ENCODE peak calls at places on chromosomes 11 and 22, in four cellular contexts. One of them, this sample, is unnamed.

GRCh38 chr11:126334665-126335462 is 20.6 kb upstream of the ST3GAL4 start:
- DNase-seq in H1: no peak
- DNase-seq in K562: no peak
- DNase-seq in HepG2: no peak
- DNase-seq in this sample: no peak

GRCh38 chr11:95968585-95968984 is 44.7 kb upstream of the MTMR2 start:
- DNase-seq in HepG2: no peak
- DNase-seq in K562: no peak
- DNase-seq in H1: no peak
- DNase-seq in this sample: no peak

GRCh38 chr11:61384271-61385242 is 7.8 kb upstream of the TMEM216 start:
- DNase-seq in H1: peak
- DNase-seq in HepG2: peak
- DNase-seq in K562: peak
- DNase-seq in this sample: no peak

GRCh38 chr11:6156628-6157367 is 13.3 kb downstream of the OR52B2 start:
- DNase-seq in H1: no peak
- DNase-seq in K562: no peak
- DNase-seq in HepG2: no peak
- DNase-seq in this sample: no peak

GRCh38 chr11:30789270-30789669 is 203.1 kb upstream of the MPPED2 start:
- DNase-seq in K562: no peak
- DNase-seq in H1: no peak
- DNase-seq in HepG2: no peak
- DNase-seq in this sample: no peak

GRCh38 chr22:40345801-40346177 is 511 bp upstream of the ADSL start:
- DNase-seq in K562: peak
- DNase-seq in HepG2: peak
- DNase-seq in H1: peak
- DNase-seq in this sample: no peak

GRCh38 chr11:86070435-86071056 is 1.7 kb upstream of the PICALM start:
- DNase-seq in HepG2: no peak
- DNase-seq in H1: no peak
- DNase-seq in K562: no peak
- DNase-seq in this sample: no peak

GRCh38 chr11:18608373-18608772 is 8.8 kb downstream of the MISFA start:
- DNase-seq in K562: peak
- DNase-seq in HepG2: no peak
- DNase-seq in H1: no peak
- DNase-seq in this sample: no peak

GRCh38 chr22:27310966-27311665 is 490.4 kb downstream of the MN1 start:
- DNase-seq in H1: peak
- DNase-seq in K562: no peak
- DNase-seq in HepG2: no peak
- DNase-seq in this sample: no peak

GRCh38 chr11:92131289-92131890 is 93.2 kb upstream of the FAT3 start:
- DNase-seq in H1: no peak
- DNase-seq in K562: no peak
- DNase-seq in HepG2: no peak
- DNase-seq in this sample: no peak
- TF ChIP-seq ATF3 in H1: no peak
- TF ChIP-seq ATF3 in K562: no peak
- TF ChIP-seq ATF3 in HepG2: no peak
- TF ChIP-seq ATF3 in this sample: no peak

GRCh38 chr11:8793114-8793777 is 110.7 kb downstream of the RPL27A start:
- DNase-seq in H1: no peak
- DNase-seq in K562: no peak
- DNase-seq in HepG2: peak
- DNase-seq in this sample: no peak
- TF ChIP-seq FOSL1 in H1: no peak
- TF ChIP-seq FOSL1 in K562: no peak
- TF ChIP-seq FOSL1 in HepG2: no peak
- TF ChIP-seq FOSL1 in this sample: no peak

GRCh38 chr11:10657308-10658271 is 36.0 kb downstream of the IRAG1 start:
- DNase-seq in K562: peak
- DNase-seq in HepG2: no peak
- DNase-seq in H1: no peak
- DNase-seq in this sample: no peak
- TF ChIP-seq ZNF274 in K562: no peak
- TF ChIP-seq ZNF274 in HepG2: no peak
- TF ChIP-seq ZNF274 in H1: no peak
- TF ChIP-seq ZNF274 in this sample: no peak

GRCh38 chr11:81237139-81237538 is 1496.5 kb downstream of the FAM181B start:
- DNase-seq in H1: no peak
- DNase-seq in K562: no peak
- DNase-seq in HepG2: peak
- DNase-seq in this sample: no peak
- TF ChIP-seq ATF3 in H1: no peak
- TF ChIP-seq ATF3 in K562: no peak
- TF ChIP-seq ATF3 in HepG2: no peak
- TF ChIP-seq ATF3 in this sample: no peak

GRCh38 chr11:62857541-62857982 is 18.2 kb upstream of the WDR74 start:
- DNase-seq in K562: no peak
- DNase-seq in HepG2: no peak
- DNase-seq in H1: no peak
- DNase-seq in this sample: no peak
- TF ChIP-seq FOSL1 in K562: no peak
- TF ChIP-seq FOSL1 in HepG2: no peak
- TF ChIP-seq FOSL1 in H1: no peak
- TF ChIP-seq FOSL1 in this sample: no peak

GRCh38 chr22:37019309-37020191 is at the start of the genes MPST and TST:
- DNase-seq in HepG2: peak
- DNase-seq in K562: peak
- DNase-seq in H1: peak
- DNase-seq in this sample: no peak

GRCh38 chr22:37021041-37021440 is 1.5 kb downstream of the MPST start:
- DNase-seq in K562: no peak
- DNase-seq in HepG2: no peak
- DNase-seq in H1: no peak
- DNase-seq in this sample: no peak

GRCh38 chr22:37018815-37019308 is 385 bp downstream of the TST start:
- DNase-seq in K562: no peak
- DNase-seq in HepG2: peak
- DNase-seq in H1: peak
- DNase-seq in this sample: no peak

GRCh38 chr22:37021710-37022482 is 2.4 kb downstream of the MPST start:
- DNase-seq in HepG2: no peak
- DNase-seq in H1: peak
- DNase-seq in K562: peak
- DNase-seq in this sample: peak

DNA sequence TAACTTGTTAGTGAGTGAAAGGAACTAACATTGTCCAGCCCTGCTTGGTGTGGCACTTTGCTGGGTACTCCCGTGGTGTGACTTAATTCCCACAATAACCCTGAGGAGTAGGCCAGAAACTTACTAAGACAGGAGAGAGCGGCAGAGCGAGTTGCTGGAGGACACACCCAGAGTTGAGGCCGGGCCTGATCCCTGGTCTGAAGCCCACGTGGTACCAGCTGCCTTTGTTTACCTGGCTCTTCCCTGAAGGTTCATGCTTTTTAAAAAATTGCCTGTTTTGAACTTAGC is 594 bp downstream of the MPST start:
- DNase-seq in HepG2: no peak
- DNase-seq in H1: no peak
- DNase-seq in K562: peak
- DNase-seq in this sample: peak
- TF ChIP-seq ZNF274 in HepG2: no peak
- TF ChIP-seq ZNF274 in H1: no peak
- TF ChIP-seq ZNF274 in K562: no peak
- TF ChIP-seq ZNF274 in this sample: no peak

GRCh38 chr11:108278954-108279353 is 56.1 kb downstream of the ATM start:
- DNase-seq in HepG2: no peak
- DNase-seq in H1: no peak
- DNase-seq in K562: no peak
- DNase-seq in this sample: no peak

GRCh38 chr11:108278546-108278945 is 55.7 kb downstream of the ATM start:
- DNase-seq in K562: no peak
- DNase-seq in H1: no peak
- DNase-seq in HepG2: no peak
- DNase-seq in this sample: no peak
- TF ChIP-seq ATF3 in K562: no peak
- TF ChIP-seq ATF3 in H1: no peak
- TF ChIP-seq ATF3 in HepG2: no peak
- TF ChIP-seq ATF3 in this sample: no peak

DNA sequence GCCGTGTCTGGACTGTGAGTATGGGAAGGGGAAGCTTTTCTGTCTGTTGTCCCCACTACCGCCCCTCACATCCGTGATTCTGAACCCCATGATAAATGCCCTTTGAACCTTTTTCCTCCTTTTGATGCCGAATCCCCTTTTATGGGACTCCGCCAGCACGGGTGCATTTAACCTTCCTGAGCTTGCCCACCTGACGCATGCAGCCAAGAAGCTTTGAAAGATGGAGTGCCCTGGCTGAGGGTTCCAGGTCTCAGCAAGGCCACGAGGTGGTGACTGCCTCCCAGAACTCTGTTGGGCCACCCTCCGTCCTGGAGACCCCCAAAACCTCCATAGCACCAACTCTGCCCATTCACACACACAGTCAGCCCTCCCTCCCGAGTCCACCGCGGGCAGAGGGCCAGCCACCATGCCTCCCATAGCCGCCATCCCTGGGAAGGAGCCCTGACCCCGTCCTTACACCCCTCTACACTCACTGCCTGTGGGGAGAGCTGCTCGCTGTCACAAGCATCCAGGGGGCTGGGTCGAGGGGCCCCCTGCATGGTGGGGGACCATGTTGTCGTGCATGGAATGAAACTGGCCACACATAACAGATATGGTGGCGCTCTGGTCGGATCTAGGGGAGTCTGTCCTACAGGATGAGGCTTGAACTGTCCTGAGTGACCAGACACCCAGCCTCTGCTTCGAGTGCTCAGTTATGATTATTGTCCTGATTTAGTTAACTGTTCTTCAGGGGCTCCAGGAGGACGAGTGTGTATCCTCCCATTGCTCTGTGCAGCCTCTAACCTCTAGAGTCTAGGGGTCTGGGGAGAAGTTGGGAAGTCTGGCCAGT is 822 bp upstream of the COMT start:
- DNase-seq in K562: no peak
- DNase-seq in H1: no peak
- DNase-seq in HepG2: no peak
- DNase-seq in this sample: no peak
- TF ChIP-seq FOSL1 in K562: no peak
- TF ChIP-seq FOSL1 in H1: no peak
- TF ChIP-seq FOSL1 in HepG2: no peak
- TF ChIP-seq FOSL1 in this sample: no peak

This sample was measured in HCT116.